ENCODE peak calls at places on chromosome 15, in eight cellular contexts. R is GM23248, H is lower leg skin, A is cardiac muscle cell, P is HAP-1, Y is body of pancreas, F is cardiac fibroblast, U is fibroblast of the aortic adventitia. L is an unnamed sample.

GRCh38 chr15:80420658-80421057 is 16.5 kb downstream of the ARNT2 start:
- DNase-seq in R (no peak), H (no peak), A (no peak), P (no peak), Y (no peak), F (no peak), U (no peak), L (no peak)

GRCh38 chr15:27342991-27343390 is 372.0 kb downstream of the GABRG3 start:
- DNase-seq in R (no peak), H (no peak), A (no peak), P (no peak), Y (no peak), F (no peak), U (no peak), L (no peak)

GRCh38 chr15:60589253-60589652 is 110.3 kb upstream of the ICE2 start:
- DNase-seq in R (no peak), H (no peak), A (no peak), P (peak), Y (no peak), F (no peak), U (no peak), L (peak)

GRCh38 chr15:62896380-62896866 is 146.1 kb upstream of the TPM1 start:
- DNase-seq in R (no peak), H (no peak), A (no peak), P (no peak), Y (no peak), F (peak), U (no peak), L (no peak)

GRCh38 chr15:63553388-63553791 is 43.8 kb upstream of the FBXL22 start:
- DNase-seq in R (peak), H (peak), A (peak), P (peak), Y (peak), F (peak), U (peak), L (peak)

GRCh38 chr15:65535192-65535591 is 4.9 kb downstream of the HACD3 start:
- DNase-seq in R (peak), H (no peak), A (no peak), P (no peak), Y (no peak), F (peak), U (no peak), L (no peak)

GRCh38 chr15:66733976-66734375 is 31.9 kb downstream of the SMAD6 start:
- DNase-seq in R (peak), H (no peak), A (no peak), P (no peak), Y (no peak), F (no peak), U (peak), L (no peak)

GRCh38 chr15:94206463-94207167 is 24.7 kb upstream of the MCTP2 start:
- DNase-seq in R (peak), H (peak), A (no peak), P (no peak), Y (no peak), F (peak), U (no peak), L (no peak)

GRCh38 chr15:29937956-29938355 is 115.7 kb upstream of the TJP1 start:
- DNase-seq in R (peak), H (no peak), A (peak), P (no peak), Y (no peak), F (peak), U (peak), L (no peak)

GRCh38 chr15:52326758-52327157 is 31.2 kb upstream of the MYO5C start:
- DNase-seq in R (peak), H (no peak), A (peak), P (no peak), Y (no peak), F (peak), U (peak), L (no peak)

GRCh38 chr15:71137138-71137518 is 21.9 kb downstream of the THSD4 start:
- DNase-seq in R (no peak), H (no peak), A (peak), P (no peak), Y (peak), F (no peak), U (peak), L (no peak)

GRCh38 chr15:50134524-50135024 is 15.5 kb upstream of the ATP8B4 start:
- DNase-seq in R (peak), H (no peak), A (peak), P (no peak), Y (no peak), F (peak), U (peak), L (no peak)

GRCh38 chr15:28885289-28885629 is 515 bp upstream of the APBA2 start:
- DNase-seq in R (no peak), H (no peak), A (peak), P (no peak), Y (no peak), F (no peak), U (no peak), L (no peak)
- H3K4me3 ChIP-seq in R (peak), H (no peak), A (peak), P (peak), Y (peak), F (peak), U (peak), L (peak)

GRCh38 chr15:85707519-85708338 is 87.0 kb downstream of the KLHL25 start:
- DNase-seq in R (peak), H (no peak), A (peak), P (peak), Y (peak), F (peak), U (peak), L (no peak)
- H3K4me3 ChIP-seq in R (peak), H (no peak), A (no peak), P (no peak), Y (no peak), F (peak), U (peak), L (peak)

GRCh38 chr15:100141304-100142080 is 200.3 kb downstream of the ADAMTS17 start:
- DNase-seq in R (no peak), H (no peak), A (peak), P (no peak), Y (no peak), F (no peak), U (peak), L (no peak)
- H3K4me3 ChIP-seq in R (no peak), H (no peak), A (no peak), P (no peak), Y (no peak), F (no peak), U (no peak), L (no peak)

DNA sequence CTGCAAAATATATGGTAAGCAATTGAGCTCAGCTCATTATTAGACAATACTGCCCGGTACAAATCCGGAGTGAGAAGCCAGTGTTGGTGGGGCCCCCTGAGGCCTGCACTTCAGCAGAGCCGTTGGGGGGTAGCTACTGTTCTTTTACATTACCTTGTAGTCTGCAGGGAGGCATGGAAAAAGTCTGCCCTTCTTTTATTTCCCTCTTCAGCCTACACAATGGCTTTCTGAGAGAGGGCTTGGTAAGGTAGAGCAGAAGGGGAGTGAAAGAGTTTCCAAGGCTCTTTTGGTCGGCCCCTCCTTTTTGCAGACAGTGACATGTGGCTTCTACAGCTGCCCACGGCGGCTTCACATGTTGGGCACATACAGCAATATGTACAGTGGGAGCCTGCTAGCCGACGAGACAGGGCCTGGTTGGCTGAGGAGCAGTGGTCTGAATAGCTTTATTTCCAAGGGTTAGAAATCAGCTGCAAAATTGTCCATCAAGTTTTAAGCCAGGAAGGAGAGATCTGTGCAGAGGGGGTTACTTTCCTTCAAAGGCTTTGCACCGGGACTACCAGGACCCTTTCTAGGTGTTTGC is 3.9 kb downstream of the INAFM2 start:
- DNase-seq in R (no peak), H (no peak), A (no peak), P (peak), Y (no peak), F (no peak), U (no peak), L (no peak)
- H3K4me3 ChIP-seq in R (no peak), H (no peak), A (peak), P (no peak), Y (no peak), F (no peak), U (no peak), L (no peak)

GRCh38 chr15:72227720-72228119 is 3.3 kb downstream of the PKM start:
- DNase-seq in R (peak), H (no peak), A (no peak), P (no peak), Y (no peak), F (peak), U (no peak), L (no peak)
- H3K4me3 ChIP-seq in R (peak), H (no peak), A (peak), P (peak), Y (no peak), F (peak), U (peak), L (peak)

DNA sequence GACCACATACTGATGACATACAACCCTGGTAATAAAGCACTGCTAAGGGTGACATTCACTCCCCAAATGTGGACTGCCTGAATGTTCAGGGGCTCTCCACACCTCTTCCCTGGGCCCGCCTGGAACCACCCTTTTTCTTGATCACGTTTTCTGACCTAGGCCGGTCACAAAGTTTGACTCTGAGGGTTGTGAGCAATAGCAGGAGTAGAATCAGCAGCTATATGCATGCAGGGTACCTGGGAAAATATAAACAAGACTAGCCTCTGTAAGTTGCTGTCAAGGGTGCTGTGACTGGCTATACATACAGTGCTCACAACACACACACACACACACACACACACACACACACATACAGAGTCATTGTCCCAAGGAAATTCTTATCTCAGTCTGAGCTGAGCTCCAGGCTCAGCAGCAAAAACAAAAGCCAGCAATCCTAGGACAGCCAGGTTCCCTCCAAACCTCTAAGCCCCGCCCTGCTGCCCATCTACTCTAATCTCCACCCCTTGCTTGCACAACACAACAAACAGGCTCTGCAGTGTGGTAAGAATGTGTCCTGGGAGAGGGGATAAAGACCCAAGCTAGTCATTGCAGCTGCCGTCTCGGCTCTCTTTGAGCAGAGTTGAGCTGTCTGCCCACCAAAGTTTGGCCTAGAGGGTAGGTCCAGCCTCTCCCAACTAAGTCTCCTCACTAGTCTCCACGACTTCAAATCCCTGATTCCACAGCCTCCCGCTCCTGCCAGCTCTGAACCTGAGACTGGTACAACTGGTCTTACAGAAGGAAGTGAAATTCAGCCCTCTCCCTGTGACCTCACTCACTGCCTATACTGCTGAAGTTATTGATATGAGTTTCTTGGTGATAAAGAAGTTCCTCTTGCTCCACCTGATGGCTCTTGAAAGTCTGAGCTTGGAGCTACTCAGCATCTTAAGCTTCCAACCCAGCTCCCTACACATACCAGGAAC is 2.2 kb downstream of the BMF start:
- DNase-seq in R (peak), H (peak), A (peak), P (peak), Y (peak), F (peak), U (peak), L (no peak)
- H3K4me3 ChIP-seq in R (no peak), H (no peak), A (peak), P (peak), Y (no peak), F (no peak), U (peak), L (no peak)

GRCh38 chr15:93071469-93071891 is 17.5 kb downstream of the RGMA start:
- DNase-seq in R (peak), H (no peak), A (peak), P (peak), Y (no peak), F (peak), U (peak), L (no peak)
- H3K4me3 ChIP-seq in R (peak), H (peak), A (peak), P (peak), Y (peak), F (peak), U (peak), L (no peak)

DNA sequence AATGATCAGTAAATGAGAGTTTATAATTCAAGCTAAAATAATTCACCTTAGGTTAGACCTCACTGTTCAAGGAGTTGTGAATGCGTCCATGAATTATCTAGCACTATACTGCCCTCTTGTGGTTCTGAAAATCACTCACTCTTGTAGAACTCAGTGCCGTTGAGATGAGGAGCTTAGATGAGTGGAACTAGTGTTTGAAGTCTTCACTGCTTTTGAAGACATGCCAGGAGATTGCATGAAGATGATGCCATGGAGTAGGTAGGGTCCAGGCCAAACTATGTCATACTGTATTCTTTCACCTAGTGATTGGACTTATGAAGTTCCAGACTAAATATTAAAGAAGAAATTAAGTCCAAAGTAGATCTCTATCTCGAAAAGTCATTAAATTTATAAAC is 28.8 kb downstream of the LYSMD4 start:
- DNase-seq in R (peak), H (peak), A (peak), P (peak), Y (peak), F (peak), U (peak), L (peak)
- H3K4me3 ChIP-seq in R (no peak), H (no peak), A (no peak), P (no peak), Y (no peak), F (no peak), U (no peak), L (no peak)

DNA sequence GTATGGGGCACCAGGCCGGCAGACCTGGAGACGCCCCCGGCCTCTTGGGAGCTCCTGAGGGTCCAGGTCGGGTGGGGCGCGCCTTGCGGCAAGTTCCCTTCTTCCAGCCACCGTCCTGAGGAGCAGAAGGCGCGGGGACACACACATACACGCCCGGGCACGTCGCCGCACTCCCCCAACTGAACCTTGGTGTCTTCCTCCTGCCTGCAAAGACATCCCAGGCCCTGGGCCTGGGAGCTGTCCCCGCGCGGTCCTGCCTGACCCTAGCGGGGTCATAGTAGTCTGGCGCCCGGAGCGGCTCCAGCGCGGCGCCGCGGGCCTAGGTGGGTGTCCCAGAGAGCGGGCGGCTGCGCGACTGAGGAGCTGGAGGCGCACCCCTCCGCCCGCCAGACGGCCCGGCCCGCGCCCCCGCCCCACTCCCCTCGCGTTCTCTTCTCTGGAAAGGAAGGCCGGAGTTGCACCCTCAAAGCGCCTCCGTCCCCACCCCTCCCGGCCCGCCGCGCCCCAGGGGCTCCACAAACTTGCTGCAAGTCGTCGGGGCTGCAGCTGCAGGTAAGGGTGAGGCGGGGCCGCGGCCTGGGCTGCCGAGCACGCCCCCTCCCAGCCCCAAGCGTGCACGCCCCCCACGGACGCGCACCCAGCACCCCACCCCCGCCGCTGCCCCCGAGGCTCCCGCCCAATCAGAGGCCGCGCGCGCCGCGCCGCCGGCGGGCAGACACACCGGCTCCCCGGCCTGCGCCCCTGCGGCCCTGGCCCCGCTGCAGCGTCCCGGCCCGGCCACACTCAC is 186.0 kb upstream of the LINGO1 start:
- DNase-seq in R (no peak), H (no peak), A (no peak), P (peak), Y (no peak), F (no peak), U (no peak), L (no peak)
- H3K4me3 ChIP-seq in R (no peak), H (no peak), A (peak), P (peak), Y (no peak), F (no peak), U (no peak), L (no peak)

DNA sequence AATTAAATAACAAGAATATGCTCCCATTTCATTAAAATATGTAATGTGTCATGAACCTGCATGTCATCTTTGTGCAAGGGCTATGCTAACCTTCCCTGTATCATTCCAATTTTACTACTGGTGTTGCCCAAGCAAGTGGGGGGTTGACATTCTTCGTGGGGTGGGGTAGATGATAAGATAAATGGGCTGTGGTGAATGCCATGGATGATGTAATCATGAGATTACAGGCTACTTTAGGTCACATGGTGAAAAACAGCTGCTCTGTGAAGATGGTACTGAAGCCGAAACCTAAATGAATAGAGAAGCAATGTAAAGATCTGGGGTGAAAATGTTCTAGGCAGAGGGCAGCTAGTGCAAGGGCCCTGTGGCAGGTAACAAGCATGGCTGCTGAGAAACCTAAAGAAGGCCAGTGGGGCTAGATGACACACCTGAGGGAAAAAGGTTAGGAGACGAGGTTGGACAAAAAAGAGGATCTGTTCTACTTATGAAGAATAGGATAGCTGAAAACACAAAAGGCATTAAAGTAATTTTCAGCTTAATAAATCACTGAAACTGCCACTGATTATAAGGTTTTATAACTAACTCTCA is 35.1 kb downstream of the MTMR10 start:
- DNase-seq in R (no peak), H (no peak), A (peak), P (no peak), Y (no peak), F (no peak), U (peak), L (no peak)
- H3K4me3 ChIP-seq in R (no peak), H (no peak), A (no peak), P (no peak), Y (no peak), F (no peak), U (no peak), L (no peak)